ENCODE peak calls at places on chromosomes 5 and 9, in ten cellular contexts. O is left ventricle myocardium inferior; R is breast epithelium; G is mammary epithelial cell; L is endodermal cell; B is OCI-LY7; V is body of pancreas; P is CD4-positive, CD25-positive, alpha-beta regulatory T cell; A is mesendoderm; F is right lobe of liver. D is an unnamed sample. For H3K4me1, the result is how much of the 10 kb centered on the place peaks cover.

GRCh38 chr5:107367919-107368318 is 302.8 kb downstream of the EFNA5 start:
- DNase-seq in L (no peak), O (no peak), A (peak), P (no peak), G (no peak), R (no peak), F (no peak), B (no peak), V (no peak), D (no peak)

GRCh38 chr9:130074391-130075115 is 20.8 kb downstream of the GPR107 start:
- DNase-seq in V (no peak), O (no peak), P (no peak), L (no peak), A (no peak), F (no peak), G (no peak), B (no peak), R (no peak), D (no peak)

GRCh38 chr9:132121021-132121420 is 40.8 kb upstream of the NTNG2 start:
- DNase-seq in F (no peak), A (no peak), G (no peak), R (no peak), L (no peak), O (no peak), V (no peak), B (no peak), P (no peak), D (no peak)

GRCh38 chr5:110917161-110917875 is 154.2 kb upstream of the TSLP start:
- DNase-seq in P (no peak), R (no peak), L (no peak), V (no peak), F (no peak), A (no peak), G (no peak), O (no peak), B (no peak), D (no peak)

GRCh38 chr5:141780952-141781730 is 97.1 kb downstream of the PCDH1 start:
- DNase-seq in A (no peak), V (no peak), L (no peak), B (no peak), F (no peak), G (no peak), O (no peak), R (no peak), P (no peak), D (no peak)

GRCh38 chr9:131236161-131236560 is 40.1 kb downstream of the FAM78A start:
- DNase-seq in R (no peak), L (no peak), P (no peak), V (no peak), F (no peak), G (no peak), O (no peak), A (no peak), B (no peak), D (no peak)

GRCh38 chr5:98248949-98249348 is 524.5 kb upstream of the RGMB start:
- DNase-seq in V (no peak), G (peak), F (no peak), R (no peak), O (no peak), L (no peak), A (no peak), B (no peak), P (no peak), D (no peak)

GRCh38 chr5:55467862-55468551 is 66.8 kb downstream of the PLPP1 start:
- DNase-seq in G (no peak), V (peak), F (no peak), B (no peak), A (no peak), L (no peak), O (no peak), P (no peak), R (no peak), D (no peak)

GRCh38 chr9:125863920-125864319 is 116.7 kb downstream of the PBX3 start:
- DNase-seq in R (no peak), B (no peak), G (no peak), A (no peak), P (no peak), V (no peak), O (no peak), F (no peak), L (no peak), D (no peak)

GRCh38 chr5:37900692-37901091 is 60.9 kb upstream of the GDNF start:
- DNase-seq in L (peak), R (no peak), P (no peak), G (peak), O (peak), A (peak), B (peak), F (peak), V (no peak), D (no peak)

GRCh38 chr9:72304538-72304937 is 60.5 kb downstream of the ZFAND5 start:
- DNase-seq in R (no peak), A (no peak), P (no peak), F (no peak), L (no peak), B (no peak), V (no peak), O (no peak), G (no peak), D (no peak)
- H3K4me3 ChIP-seq in R (peak), A (no peak), P (peak), F (no peak), L (no peak), B (no peak), V (no peak), O (peak), G (no peak), D (peak)

GRCh38 chr9:121650220-121651013 is 1.0 kb upstream of the DAB2IP start:
- DNase-seq in V (peak), A (peak), O (peak), B (no peak), L (peak), G (no peak), F (no peak), R (no peak), P (no peak), D (no peak)
- H3K4me1 ChIP-seq in V (half or more), A (under half), O (half or more), B (under half), L (under half), G (under half), F (under half), R (under half), P (under half), D (under half)

DNA sequence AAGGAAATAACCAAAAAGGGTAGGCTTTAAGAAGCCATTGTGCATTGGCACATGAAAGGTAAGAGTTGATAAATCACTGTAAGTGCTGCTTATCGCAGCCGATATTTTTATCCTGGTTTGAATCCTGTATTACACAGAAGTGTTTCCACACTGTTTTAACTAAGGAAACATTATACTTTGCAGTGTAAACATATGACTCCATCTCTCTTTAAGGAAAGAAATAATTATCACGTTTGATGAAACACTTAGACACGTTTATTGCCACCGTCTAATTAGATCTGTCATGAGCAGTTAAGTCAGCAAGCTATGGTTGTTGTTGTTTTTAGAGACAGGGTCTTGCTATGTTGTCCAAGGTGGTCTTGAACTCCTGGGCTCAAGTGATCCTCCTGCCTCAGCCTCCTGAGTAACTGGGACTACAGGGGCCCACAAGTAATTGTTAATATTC is 85.7 kb upstream of the TNFAIP8 start:
- DNase-seq in V (no peak), A (no peak), F (no peak), G (no peak), O (no peak), P (peak), L (no peak), B (no peak), R (no peak), D (no peak)
- H3K4me3 ChIP-seq in V (no peak), A (no peak), F (no peak), G (no peak), O (peak), P (peak), L (peak), B (peak), R (no peak), D (peak)

GRCh38 chr9:108053555-108054061 is 564.0 kb upstream of the KLF4 start:
- DNase-seq in R (peak), G (peak), V (peak), P (no peak), B (no peak), L (no peak), O (peak), A (peak), F (peak), D (peak)

GRCh38 chr9:108058137-108058779 is 568.7 kb upstream of the KLF4 start:
- DNase-seq in B (no peak), R (no peak), G (no peak), O (no peak), P (no peak), L (no peak), V (no peak), A (no peak), F (no peak), D (no peak)

GRCh38 chr9:108057421-108058136 is 568.0 kb upstream of the KLF4 start:
- DNase-seq in O (no peak), G (peak), P (no peak), A (no peak), R (peak), L (no peak), B (no peak), V (peak), F (no peak), D (no peak)

GRCh38 chr9:108056805-108057386 is 567.3 kb upstream of the KLF4 start:
- DNase-seq in V (no peak), R (no peak), A (no peak), O (no peak), P (no peak), L (no peak), B (no peak), F (no peak), G (peak), D (no peak)

GRCh38 chr9:108056083-108056804 is 566.7 kb upstream of the KLF4 start:
- DNase-seq in F (no peak), P (no peak), B (no peak), A (no peak), G (peak), L (no peak), O (no peak), R (no peak), V (no peak), D (no peak)
- H3K4me1 ChIP-seq in F (under half), P (under half), B (under half), A (under half), G (half or more), L (under half), O (under half), R (under half), V (under half), D (under half)

GRCh38 chr9:98360176-98360708 is 104.8 kb upstream of the TBC1D2 start:
- DNase-seq in R (no peak), F (no peak), L (no peak), G (no peak), B (no peak), P (no peak), A (peak), V (no peak), O (no peak), D (no peak)
- H3K4me3 ChIP-seq in R (no peak), F (no peak), L (no peak), G (no peak), B (no peak), P (no peak), A (no peak), V (no peak), O (no peak), D (no peak)

D was measured in lower lobe of right lung.